ENCODE peak calls at places on chromosomes 12 and 14, in nine cellular contexts. C is AG10803, M is lung, S is heart left ventricle, U is NCI-H774, Q is GM03348, J is brain pericyte, L is substantia nigra, I is GM10248. E is an unnamed sample.

GRCh38 chr12:116339800-116340371 is 62.4 kb upstream of the MED13L start:
- DNase-seq in Q (peak; percentile 48), U (no peak), C (peak; percentile 46), S (no peak), L (no peak), J (no peak), I (no peak), M (no peak), E (no peak)

GRCh38 chr12:30286345-30286926 is 409.2 kb downstream of the IPO8 start:
- DNase-seq in M (no peak), L (no peak), I (no peak), U (no peak), C (peak; percentile 9), Q (peak; percentile 31), J (no peak), S (no peak), E (peak; percentile 12)

GRCh38 chr14:55913324-55914035 is 204.7 kb upstream of the PELI2 start:
- DNase-seq in U (no peak), I (no peak), L (no peak), S (no peak), M (no peak), Q (peak; percentile 39), C (peak; percentile 25), J (no peak), E (no peak)

GRCh38 chr12:1319215-1319614 is 275.2 kb downstream of the FBXL14 start:
- DNase-seq in S (no peak), M (no peak), I (no peak), Q (peak; percentile 40), L (no peak), U (no peak), J (no peak), C (peak; percentile 39), E (no peak)

GRCh38 chr12:3304436-3305135 is 186.4 kb upstream of the PRMT8 start:
- DNase-seq in I (no peak), J (no peak), M (no peak), C (peak; percentile 72), Q (peak; percentile 86), S (no peak), L (peak; percentile 28), U (peak; percentile 81), E (no peak)

GRCh38 chr14:73142216-73142615 is 5.9 kb downstream of the PSEN1 start:
- DNase-seq in J (no peak), L (no peak), M (no peak), Q (no peak), C (no peak), I (peak; percentile 42), U (no peak), S (no peak), E (no peak)

GRCh38 chr12:29722164-29722563 is 61.6 kb downstream of the TMTC1 start:
- DNase-seq in C (no peak), U (no peak), S (no peak), M (no peak), Q (no peak), J (no peak), L (no peak), I (no peak), E (no peak)

GRCh38 chr12:55706840-55707671 is 648 bp downstream of the ITGA7 start:
- DNase-seq in S (peak; percentile 72), J (no peak), U (no peak), Q (no peak), I (no peak), L (no peak), M (no peak), C (no peak), E (no peak)

GRCh38 chr12:52216107-52216506 is 16.9 kb upstream of the KRT7 start:
- DNase-seq in Q (no peak), S (peak; percentile 9), U (no peak), I (no peak), L (no peak), C (no peak), J (no peak), M (no peak), E (no peak)

GRCh38 chr14:91292476-91292875 is 48.0 kb upstream of the GPR68 start:
- DNase-seq in L (no peak), M (no peak), S (no peak), I (no peak), J (no peak), U (no peak), C (no peak), Q (no peak), E (no peak)

GRCh38 chr12:53696655-53697321 is 20.9 kb upstream of the ATP5MC2 start:
- DNase-seq in S (no peak), Q (no peak), I (peak; percentile 10), L (no peak), C (no peak), M (no peak), J (no peak), U (no peak), E (no peak)

GRCh38 chr14:46344327-46344937 is 307.1 kb downstream of the RPL10L start:
- DNase-seq in M (no peak), S (no peak), Q (peak; percentile 5), L (no peak), I (no peak), C (no peak), U (no peak), J (no peak), E (no peak)

GRCh38 chr12:19200261-19200660 is 70.7 kb downstream of the PLEKHA5 start:
- DNase-seq in J (no peak), U (no peak), L (no peak), I (no peak), C (peak; percentile 36), M (no peak), Q (peak; percentile 24), S (no peak), E (no peak)

GRCh38 chr12:98296462-98297079 is 218.8 kb upstream of the TMPO start:
- DNase-seq in J (no peak), S (no peak), L (no peak), I (no peak), C (no peak), Q (no peak), M (no peak), U (no peak), E (no peak)

GRCh38 chr12:56530390-56531055 is 8.9 kb downstream of the RBMS2 start:
- DNase-seq in C (no peak), S (no peak), Q (no peak), J (no peak), I (no peak), M (no peak), U (no peak), L (no peak), E (no peak)

GRCh38 chr14:93303659-93304058 is 29.2 kb downstream of the BTBD7 start:
- DNase-seq in I (no peak), L (peak; percentile 20), M (no peak), C (no peak), Q (peak; percentile 25), U (no peak), J (no peak), S (no peak), E (no peak)

GRCh38 chr12:27506645-27507189 is 17.3 kb upstream of the PPFIBP1 start:
- DNase-seq in M (no peak), U (no peak), J (no peak), I (no peak), L (no peak), Q (no peak), C (no peak), S (peak; percentile 66), E (no peak)

GRCh38 chr12:119153477-119154434 is 25.0 kb upstream of the HSPB8 start:
- DNase-seq in L (peak; percentile 30), U (no peak), C (peak; percentile 17), M (peak; percentile 77), S (peak; percentile 78), I (no peak), Q (peak; percentile 60), J (no peak), E (no peak)

GRCh38 chr12:14723763-14724162 is 27.4 kb upstream of the GUCY2C start:
- DNase-seq in J (no peak), Q (peak; percentile 73), C (peak; percentile 59), U (no peak), S (peak; percentile 61), I (peak; percentile 49), L (no peak), M (peak; percentile 37), E (no peak)